ENCODE peak calls at places on chromosomes 1 and 21, in five cellular contexts. T is fibroblast of lung, X is neural progenitor cell, A is mammary epithelial cell, H is PC-3. U is an unnamed sample.

GRCh38 chr1:21822349-21822748 is 10.3 kb downstream of the LDLRAD2 start:
- DNase-seq in T (no peak), X (peak; percentile 73), A (no peak), H (no peak), U (no peak)

GRCh38 chr1:36384542-36385409 is 948 bp downstream of the STK40 start:
- DNase-seq in T (peak; percentile 6), X (peak; percentile 69), A (peak; percentile 78), H (peak; percentile 79), U (no peak)

GRCh38 chr1:114668784-114669561 is 876 bp downstream of the DENND2C start:
- DNase-seq in T (peak; percentile 15), X (no peak), A (peak; percentile 76), H (peak; percentile 76), U (no peak)

GRCh38 chr21:38060533-38060932 is 144.3 kb upstream of the KCNJ6 start:
- DNase-seq in T (no peak), X (no peak), A (no peak), H (no peak), U (no peak)

GRCh38 chr1:30045304-30046090 is 677.9 kb downstream of the MATN1 start:
- DNase-seq in T (no peak), X (no peak), A (no peak), H (no peak), U (no peak)

GRCh38 chr1:15455522-15455921 is 1.0 kb upstream of the CELA2A start:
- DNase-seq in T (peak; percentile 68), X (no peak), A (no peak), H (no peak), U (no peak)

GRCh38 chr1:63663873-63664272 is 70.7 kb downstream of the PGM1 start:
- DNase-seq in T (no peak), X (no peak), A (peak; percentile 30), H (peak; percentile 27), U (no peak)

GRCh38 chr1:150049926-150050325 is 17.6 kb upstream of the VPS45 start:
- DNase-seq in T (no peak), X (no peak), A (no peak), H (no peak), U (no peak)

GRCh38 chr1:17886838-17887441 is 131.8 kb downstream of the ACTL8 start:
- DNase-seq in T (no peak), X (no peak), A (no peak), H (no peak), U (no peak)

GRCh38 chr1:172601046-172601630 is 57.8 kb upstream of the FASLG start:
- DNase-seq in T (no peak), X (no peak), A (no peak), H (no peak), U (no peak)

GRCh38 chr1:47941609-47942237 is 55.5 kb downstream of the TRABD2B start:
- DNase-seq in T (no peak), X (no peak), A (peak; percentile 72), H (peak; percentile 71), U (no peak)

GRCh38 chr1:160007577-160008200 is 24.1 kb downstream of the PIGM start:
- DNase-seq in T (peak; percentile 43), X (peak; percentile 70), A (no peak), H (peak; percentile 85), U (no peak)

GRCh38 chr1:206472454-206472853 is 2.2 kb downstream of the IKBKE start:
- DNase-seq in T (peak; percentile 75), X (peak; percentile 42), A (peak; percentile 74), H (no peak), U (no peak)

GRCh38 chr1:39898648-39899603 is 2.8 kb downstream of the MYCL start:
- DNase-seq in T (peak; percentile 66), X (peak; percentile 94), A (no peak), H (peak; percentile 47), U (no peak)
- H3K27ac ChIP-seq in T (no peak overlapping the region), X (peak overlapping the region; percentile 84), A (no peak overlapping the region), H (no peak overlapping the region), U (no peak overlapping the region)

DNA sequence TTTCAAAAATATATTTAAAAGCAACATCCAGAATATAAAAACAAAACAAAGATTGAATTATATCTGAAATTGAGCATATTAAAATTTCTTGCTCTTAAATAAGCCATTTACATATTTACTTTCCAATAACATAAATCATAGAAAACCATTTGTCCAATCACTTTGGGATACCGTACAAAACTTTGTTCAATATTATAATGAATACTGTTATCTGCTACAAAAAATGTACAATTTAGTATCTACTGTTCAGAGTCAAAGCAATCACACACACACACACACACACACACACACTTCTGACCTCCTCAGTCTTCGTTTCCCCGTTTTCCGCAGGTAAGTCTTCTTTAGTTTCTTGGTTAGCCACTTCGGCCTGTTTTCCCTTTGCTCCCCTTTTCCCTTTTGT is 4.0 kb downstream of the HMGN1 start:
- DNase-seq in T (no peak), X (no peak), A (no peak), H (no peak), U (no peak)
- H3K79me2 ChIP-seq in T (peaks cover 34% of the 10 kb centered on the region), X (peaks cover 54% of the 10 kb centered on the region), A (peaks cover 51% of the 10 kb centered on the region), H (peaks cover 44% of the 10 kb centered on the region), U (peaks cover 38% of the 10 kb centered on the region)

DNA sequence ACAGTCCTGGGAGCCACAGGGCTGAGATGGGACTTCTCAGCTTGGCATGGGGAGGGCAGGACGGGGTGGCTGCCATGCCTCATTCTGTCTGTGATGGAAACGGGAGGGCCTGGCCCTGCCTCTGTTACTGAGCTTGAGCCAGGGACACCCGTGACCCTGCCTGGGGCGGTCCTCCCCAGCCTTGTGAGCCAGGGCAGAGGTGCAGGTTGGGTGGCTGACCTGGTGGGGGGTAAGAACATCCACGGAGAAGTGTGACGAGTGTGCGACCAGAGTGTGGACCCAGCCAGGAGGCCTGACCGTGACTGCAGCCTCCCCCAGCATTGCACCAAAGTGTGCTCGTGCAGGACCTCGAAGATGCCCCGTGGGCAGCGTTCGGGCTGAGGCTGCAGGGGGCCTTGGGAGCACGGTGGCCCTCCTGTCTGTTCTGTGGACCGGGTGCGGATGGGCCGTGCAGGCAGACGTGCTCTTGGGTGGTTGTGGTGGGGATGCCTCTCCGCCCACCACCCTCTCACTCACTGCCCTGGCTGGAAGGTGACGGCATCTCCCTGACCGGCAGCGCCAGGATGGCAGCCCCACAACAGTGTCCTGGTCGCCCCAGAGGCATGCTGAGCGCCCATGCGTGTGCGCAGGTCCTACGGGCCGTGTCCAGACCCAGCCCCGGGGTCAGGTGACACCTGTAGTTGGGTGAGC is 45.4 kb downstream of the SKI start:
- DNase-seq in T (no peak), X (no peak), A (no peak), H (no peak), U (no peak)
- H3K27ac ChIP-seq in T (peak overlapping the region; percentile 41), X (no peak overlapping the region), A (no peak overlapping the region), H (no peak overlapping the region), U (no peak overlapping the region)

DNA sequence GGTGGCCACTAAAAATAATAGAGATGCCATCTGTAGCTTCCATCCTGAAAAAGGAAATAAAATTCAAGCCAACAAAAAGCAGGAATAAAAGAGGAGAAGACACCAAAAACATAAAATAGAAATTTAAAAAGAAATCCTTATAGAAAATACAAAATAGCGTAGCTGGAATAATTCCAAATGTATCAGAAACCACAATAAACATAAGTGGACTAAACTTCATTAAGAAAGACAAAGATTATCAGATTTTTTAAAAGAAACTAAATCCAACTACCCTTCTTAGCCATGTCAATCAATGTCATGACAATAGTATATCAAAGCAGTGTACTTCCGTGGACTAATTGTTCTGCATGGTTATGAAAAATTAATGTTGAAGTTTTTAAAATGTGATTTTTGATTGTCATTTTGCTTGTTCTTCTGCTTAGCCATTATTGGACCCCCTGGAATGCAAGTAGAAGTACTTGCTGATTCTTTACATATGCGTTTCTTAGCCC is 13.2 kb downstream of the IL10RB start:
- DNase-seq in T (no peak), X (no peak), A (no peak), H (no peak), U (no peak)
- H3K79me2 ChIP-seq in T (no peaks in the 10 kb centered on the region), X (no peaks in the 10 kb centered on the region), A (no peaks in the 10 kb centered on the region), H (no peaks in the 10 kb centered on the region), U (no peaks in the 10 kb centered on the region)

GRCh38 chr1:39544327-39544726 is 32.3 kb downstream of the PABPC4 start:
- DNase-seq in T (no peak), X (no peak), A (no peak), H (no peak), U (no peak)
- H3K27ac ChIP-seq in T (no peak overlapping the region), X (no peak overlapping the region), A (no peak overlapping the region), H (no peak overlapping the region), U (no peak overlapping the region)

GRCh38 chr1:86938855-86939254 is 24.4 kb downstream of the HS2ST1 start:
- DNase-seq in T (no peak), X (no peak), A (no peak), H (no peak), U (no peak)
- H3K79me2 ChIP-seq in T (peaks cover 3% of the 10 kb centered on the region), X (peaks cover 100% of the 10 kb centered on the region), A (peaks cover 36% of the 10 kb centered on the region), H (peaks cover 31% of the 10 kb centered on the region), U (peaks cover 5% of the 10 kb centered on the region)

U was measured in keratinocyte.